ENCODE peak calls at places on chromosomes 13 and 19, in ten cellular contexts. Q is ascending aorta, M is HAP-1, U is aorta, H is GM12878, W is thoracic aorta, P is hepatocyte, I is body of pancreas, J is heart left ventricle, N is kidney. Z is an unnamed sample.

GRCh38 chr13:75101997-75102720 is 379.8 kb downstream of the TBC1D4 start:
- DNase-seq in Q (no peak), M (no peak), U (no peak), H (no peak), W (no peak), P (no peak), I (no peak), J (no peak), N (no peak), Z (no peak)

GRCh38 chr19:49530708-49531107 is 2.9 kb downstream of the RCN3 start:
- DNase-seq in Q (no peak), M (no peak), U (no peak), H (no peak), W (no peak), P (no peak), I (no peak), J (no peak), N (no peak), Z (no peak)

GRCh38 chr19:35211545-35212230 is 16.9 kb downstream of the FAM187B start:
- DNase-seq in Q (peak; percentile 55), M (no peak), U (no peak), H (no peak), W (no peak), P (no peak), I (peak; percentile 43), J (peak; percentile 58), N (peak; percentile 80), Z (no peak)

GRCh38 chr19:39858541-39858940 is 12.4 kb upstream of the FBL start:
- DNase-seq in Q (no peak), M (peak; percentile 61), U (no peak), H (no peak), W (no peak), P (peak; percentile 53), I (peak; percentile 53), J (no peak), N (no peak), Z (no peak)

GRCh38 chr13:46667687-46668281 is 114.8 kb downstream of the LRCH1 start:
- DNase-seq in Q (no peak), M (no peak), U (no peak), H (no peak), W (no peak), P (no peak), I (no peak), J (no peak), N (no peak), Z (no peak)

GRCh38 chr13:59261928-59262488 is 901.7 kb downstream of the DIAPH3 start:
- DNase-seq in Q (no peak), M (peak; percentile 36), U (no peak), H (no peak), W (no peak), P (peak; percentile 18), I (no peak), J (no peak), N (no peak), Z (no peak)

GRCh38 chr19:4380254-4380727 is 20.1 kb downstream of the SH3GL1 start:
- DNase-seq in Q (no peak), M (no peak), U (no peak), H (no peak), W (no peak), P (no peak), I (peak; percentile 36), J (peak; percentile 70), N (peak; percentile 88), Z (no peak)

GRCh38 chr19:29564574-29565005 is 38.8 kb downstream of the VSTM2B start:
- DNase-seq in Q (no peak), M (no peak), U (no peak), H (no peak), W (no peak), P (no peak), I (no peak), J (no peak), N (no peak), Z (no peak)

GRCh38 chr13:45447050-45447661 is 17.6 kb upstream of the COG3 start:
- DNase-seq in Q (no peak), M (no peak), U (no peak), H (no peak), W (no peak), P (no peak), I (no peak), J (no peak), N (no peak), Z (no peak)

GRCh38 chr19:35346193-35347052 is 1.3 kb upstream of the FFAR1 start:
- DNase-seq in Q (no peak), M (no peak), U (peak; percentile 70), H (peak; percentile 74), W (no peak), P (no peak), I (peak; percentile 14), J (no peak), N (peak; percentile 69), Z (peak; percentile 76)

GRCh38 chr13:44101347-44102083 is 221.8 kb downstream of the LACC1 start:
- DNase-seq in Q (no peak), M (no peak), U (no peak), H (no peak), W (no peak), P (no peak), I (no peak), J (no peak), N (no peak), Z (no peak)

GRCh38 chr19:44738603-44739585 is 9.6 kb upstream of the BCL3 start:
- DNase-seq in Q (no peak), M (no peak), U (no peak), H (no peak), W (no peak), P (peak; percentile 69), I (peak; percentile 71), J (no peak), N (peak; percentile 87), Z (no peak)

GRCh38 chr19:5628470-5628869 is 5.6 kb downstream of the SAFB start:
- DNase-seq in Q (no peak), M (no peak), U (no peak), H (no peak), W (no peak), P (no peak), I (no peak), J (no peak), N (no peak), Z (no peak)

GRCh38 chr19:10087296-10088061 is 1.4 kb downstream of the SHFL start:
- DNase-seq in Q (no peak), M (no peak), U (no peak), H (no peak), W (no peak), P (no peak), I (no peak), J (no peak), N (no peak), Z (no peak)

GRCh38 chr19:1752009-1752756 is 1.1 kb upstream of the ONECUT3 start:
- DNase-seq in Q (no peak), M (no peak), U (no peak), H (no peak), W (no peak), P (no peak), I (no peak), J (no peak), N (peak; percentile 55), Z (no peak)

DNA sequence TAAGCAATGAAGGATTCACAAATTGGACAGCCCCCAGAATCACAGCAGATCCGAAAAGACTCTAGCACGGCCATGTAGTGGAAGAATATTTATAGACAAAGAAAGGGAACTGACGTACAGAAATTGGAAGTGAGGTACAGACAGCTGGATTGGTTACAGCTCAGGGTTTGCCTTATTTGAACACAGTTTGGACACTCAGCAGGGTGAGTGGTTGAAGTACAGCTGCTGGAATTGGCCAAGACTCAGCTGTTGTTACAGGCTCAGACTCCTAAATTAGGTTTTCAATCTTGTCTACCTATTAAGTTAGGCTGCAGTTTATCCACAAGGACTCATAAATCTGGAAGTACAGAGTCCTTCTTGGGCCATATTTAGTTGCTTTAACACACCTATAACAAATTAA is 5.8 kb upstream of the CFAP97D2 start:
- DNase-seq in Q (no peak), M (no peak), U (no peak), H (no peak), W (no peak), P (no peak), I (no peak), J (no peak), N (no peak), Z (no peak)
- H3K4me3 ChIP-seq in Q (no peak overlapping the region), M (no peak overlapping the region), U (no peak overlapping the region), H (no peak overlapping the region), W (no peak overlapping the region), P (no peak overlapping the region), I (no peak overlapping the region), J (no peak overlapping the region), N (no peak overlapping the region), Z (no peak overlapping the region)

GRCh38 chr19:34176581-34176980 is 4.3 kb downstream of the LSM14A start:
- DNase-seq in Q (no peak), M (no peak), U (no peak), H (no peak), W (no peak), P (no peak), I (no peak), J (no peak), N (no peak), Z (no peak)
- H3K4me3 ChIP-seq in Q (peak overlapping the region; percentile 91), M (no peak overlapping the region), U (no peak overlapping the region), H (peak overlapping the region; percentile 42), W (peak overlapping the region; percentile 89), P (no peak overlapping the region), I (no peak overlapping the region), J (peak overlapping the region; percentile 11), N (no peak overlapping the region), Z (peak overlapping the region; percentile 19)

GRCh38 chr19:38666662-38667448 is 19.4 kb downstream of the ACTN4 start:
- DNase-seq in Q (no peak), M (peak; percentile 64), U (no peak), H (no peak), W (no peak), P (peak; percentile 79), I (peak; percentile 87), J (peak; percentile 66), N (peak; percentile 59), Z (no peak)

GRCh38 chr19:38665950-38666661 is 18.7 kb downstream of the ACTN4 start:
- DNase-seq in Q (no peak), M (no peak), U (peak; percentile 93), H (no peak), W (no peak), P (peak; percentile 55), I (peak; percentile 79), J (peak; percentile 85), N (peak; percentile 95), Z (no peak)

GRCh38 chr19:38664503-38665211 is 17.2 kb downstream of the ACTN4 start:
- DNase-seq in Q (no peak), M (no peak), U (no peak), H (no peak), W (no peak), P (no peak), I (no peak), J (peak; percentile 40), N (peak; percentile 62), Z (no peak)

GRCh38 chr19:38663957-38664502 is 16.6 kb downstream of the ACTN4 start:
- DNase-seq in Q (no peak), M (no peak), U (peak; percentile 88), H (no peak), W (no peak), P (no peak), I (peak; percentile 55), J (peak; percentile 66), N (peak; percentile 86), Z (no peak)

GRCh38 chr19:38665219-38665931 is 17.9 kb downstream of the ACTN4 start:
- DNase-seq in Q (no peak), M (no peak), U (no peak), H (no peak), W (no peak), P (no peak), I (no peak), J (no peak), N (peak; percentile 35), Z (no peak)
- H3K4me3 ChIP-seq in Q (peak overlapping the region; percentile 45), M (no peak overlapping the region), U (no peak overlapping the region), H (no peak overlapping the region), W (peak overlapping the region; percentile 56), P (no peak overlapping the region), I (no peak overlapping the region), J (no peak overlapping the region), N (no peak overlapping the region), Z (no peak overlapping the region)

GRCh38 chr13:106858910-106859309 is 291.0 kb upstream of the ARGLU1 start:
- DNase-seq in Q (no peak), M (peak; percentile 65), U (no peak), H (no peak), W (no peak), P (no peak), I (no peak), J (no peak), N (no peak), Z (no peak)
- H3K4me3 ChIP-seq in Q (no peak overlapping the region), M (no peak overlapping the region), U (no peak overlapping the region), H (no peak overlapping the region), W (no peak overlapping the region), P (no peak overlapping the region), I (no peak overlapping the region), J (no peak overlapping the region), N (peak overlapping the region; percentile 32), Z (no peak overlapping the region)